ENCODE peak calls at places on chromosomes 7 and 10, in four cellular contexts. A, R, N and E are unnamed samples.

GRCh38 chr10:110113670-110114337 is 93.6 kb upstream of the MXI1 start:
- DNase-seq in A (no peak), R (no peak), N (no peak), E (no peak)

GRCh38 chr7:33639552-33640197 is 265.7 kb upstream of the BMPER start:
- DNase-seq in A (no peak), R (no peak), N (no peak), E (no peak)

GRCh38 chr10:126480648-126481047 is 92.4 kb upstream of the ADAM12 start:
- DNase-seq in A (no peak), R (no peak), N (no peak), E (no peak)

GRCh38 chr10:22851865-22852239 is 76.0 kb upstream of the ARMC3 start:
- DNase-seq in A (no peak), R (no peak), N (peak), E (no peak)

GRCh38 chr7:138359891-138360582 is 100.0 kb upstream of the TRIM24 start:
- DNase-seq in A (no peak), R (no peak), N (no peak), E (no peak)

GRCh38 chr7:111459757-111460280 is 102.5 kb downstream of the IMMP2L start:
- DNase-seq in A (no peak), R (no peak), N (no peak), E (no peak)

GRCh38 chr10:13848530-13849425 is 262.0 kb downstream of the PRPF18 start:
- DNase-seq in A (no peak), R (no peak), N (no peak), E (no peak)

GRCh38 chr7:141053626-141054025 is 20.2 kb upstream of the TMEM178B start:
- DNase-seq in A (no peak), R (no peak), N (no peak), E (no peak)

GRCh38 chr10:70479626-70480253 is 1.2 kb downstream of the PALD1 start:
- DNase-seq in A (no peak), R (no peak), N (no peak), E (no peak)

GRCh38 chr10:99945286-99945685 is 64.5 kb downstream of the DNMBP start:
- DNase-seq in A (no peak), R (no peak), N (no peak), E (no peak)

GRCh38 chr10:77082601-77083252 is 554.9 kb downstream of the KCNMA1 start:
- DNase-seq in A (no peak), R (no peak), N (no peak), E (no peak)

GRCh38 chr10:133087679-133088523 is at the start of gene ADGRA1:
- DNase-seq in A (peak), R (no peak), N (no peak), E (peak)

GRCh38 chr7:95723583-95724180 is 48.7 kb upstream of the DYNC1I1 start:
- DNase-seq in A (peak), R (peak), N (no peak), E (peak)

GRCh38 chr7:95715274-95715673 is 57.1 kb upstream of the DYNC1I1 start:
- DNase-seq in A (no peak), R (peak), N (no peak), E (no peak)

GRCh38 chr7:95716357-95717122 is 55.8 kb upstream of the DYNC1I1 start:
- DNase-seq in A (peak), R (no peak), N (no peak), E (no peak)

DNA sequence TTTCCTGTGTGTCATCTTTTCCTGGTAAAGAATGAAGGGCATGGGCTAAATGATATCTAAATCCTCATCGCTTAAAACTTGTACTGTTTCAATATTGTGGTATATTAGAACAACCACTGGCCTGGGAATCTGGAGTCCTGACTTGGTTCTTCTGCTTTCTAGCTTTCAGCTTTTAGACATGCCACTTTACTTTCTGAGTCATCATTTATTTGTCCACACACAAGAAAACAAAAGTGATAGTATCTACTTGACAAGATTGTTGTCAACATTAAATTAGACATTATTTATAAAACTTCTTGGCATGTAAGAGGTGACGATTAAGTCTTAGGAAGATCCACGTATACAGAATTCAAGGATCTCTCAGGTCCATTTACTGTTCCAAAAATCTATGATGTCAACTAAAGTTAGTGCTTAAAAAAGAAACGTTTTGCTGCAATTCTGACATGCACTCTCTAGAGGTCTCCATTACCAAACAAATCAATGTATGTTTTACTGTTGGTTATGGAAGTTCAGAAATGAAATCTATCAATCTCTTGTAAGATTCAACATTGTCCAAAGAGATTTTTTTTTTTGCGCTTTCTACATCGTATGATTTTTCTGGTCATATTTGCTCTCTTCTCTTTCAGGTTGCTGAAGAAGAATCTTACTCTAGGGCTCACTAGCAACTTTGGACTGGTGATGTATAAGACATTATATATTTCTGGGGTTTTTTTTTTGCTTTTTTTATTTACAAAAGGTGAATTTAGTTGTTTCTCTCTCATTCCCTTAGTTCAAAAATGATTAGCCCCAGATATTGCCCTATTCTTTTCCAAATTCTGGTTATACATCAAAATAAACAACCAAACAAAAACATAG is 53.6 kb upstream of the DYNC1I1 start:
- DNase-seq in A (no peak), R (no peak), N (no peak), E (no peak)
- TF ChIP-seq CTCF in A (peak), R (peak), N (peak), E (peak)

GRCh38 chr7:150958603-150959002 is 19.5 kb downstream of the KCNH2 start:
- DNase-seq in A (no peak), R (no peak), N (no peak), E (no peak)

GRCh38 chr7:150958071-150958552 is 20.0 kb downstream of the KCNH2 start:
- DNase-seq in A (no peak), R (no peak), N (no peak), E (no peak)

GRCh38 chr7:150961510-150962284 is 16.4 kb downstream of the KCNH2 start:
- DNase-seq in A (no peak), R (no peak), N (no peak), E (peak)

GRCh38 chr7:150962285-150962742 is 15.8 kb downstream of the KCNH2 start:
- DNase-seq in A (no peak), R (no peak), N (no peak), E (no peak)

GRCh38 chr7:150959739-150960734 is 18.1 kb downstream of the KCNH2 start:
- DNase-seq in A (no peak), R (no peak), N (no peak), E (peak)
- TF ChIP-seq CTCF in A (no peak), R (no peak), N (no peak), E (no peak)

GRCh38 chr10:123379156-123379555 is 225.0 kb downstream of the BUB3 start:
- DNase-seq in A (no peak), R (no peak), N (no peak), E (no peak)

GRCh38 chr10:123378302-123378701 is 224.1 kb downstream of the BUB3 start:
- DNase-seq in A (no peak), R (no peak), N (no peak), E (no peak)

GRCh38 chr10:123377883-123378282 is 223.7 kb downstream of the BUB3 start:
- DNase-seq in A (no peak), R (no peak), N (no peak), E (no peak)

GRCh38 chr10:123381271-123381670 is 227.1 kb downstream of the BUB3 start:
- DNase-seq in A (no peak), R (no peak), N (no peak), E (no peak)

GRCh38 chr10:123380491-123381085 is 226.4 kb downstream of the BUB3 start:
- DNase-seq in A (no peak), R (peak), N (no peak), E (no peak)
- TF ChIP-seq CTCF in A (peak), R (peak), N (peak), E (no peak)

GRCh38 chr7:43439631-43440401 is 143.1 kb upstream of the STK17A start:
- DNase-seq in A (peak), R (peak), N (no peak), E (peak)
- TF ChIP-seq CTCF in A (peak), R (peak), N (peak), E (peak)

DNA sequence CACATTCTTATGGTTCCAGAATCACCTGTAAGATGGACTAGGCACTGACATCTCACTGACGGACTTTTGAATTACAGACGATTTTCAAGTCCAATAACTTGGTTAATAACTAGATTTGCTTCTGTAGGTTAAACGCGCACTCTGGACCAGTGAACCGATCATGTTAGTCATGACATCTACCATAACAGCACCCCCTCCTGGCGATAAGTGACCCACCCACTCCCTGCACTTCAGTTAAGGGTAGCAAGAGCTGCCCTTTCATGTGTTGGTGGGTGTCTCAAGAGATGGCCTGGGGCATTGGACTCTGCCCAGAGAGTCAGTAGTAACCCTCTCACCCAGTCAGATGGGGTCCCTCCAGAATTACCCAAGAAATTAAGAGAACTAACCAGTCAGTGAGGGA is 12.9 kb downstream of the GRM8 start:
- DNase-seq in A (no peak), R (no peak), N (no peak), E (no peak)
- TF ChIP-seq CTCF in A (no peak), R (peak), N (no peak), E (no peak)

GRCh38 chr10:118835682-118836326 is 81.0 kb upstream of the CACUL1 start:
- DNase-seq in A (no peak), R (no peak), N (peak), E (no peak)
- TF ChIP-seq CTCF in A (no peak), R (no peak), N (peak), E (no peak)

GRCh38 chr10:32005050-32005449 is 51.2 kb downstream of the KIF5B start:
- DNase-seq in A (peak), R (peak), N (peak), E (peak)
- TF ChIP-seq CTCF in A (peak), R (peak), N (peak), E (peak)

GRCh38 chr10:34305189-34305588 is 509.9 kb downstream of the PARD3 start:
- DNase-seq in A (no peak), R (peak), N (peak), E (peak)
- TF ChIP-seq CTCF in A (peak), R (peak), N (peak), E (peak)